ENCODE peak calls at places on chromosomes 11 and 22, in four cellular contexts. T is HCEC 1CT, R is DMS153, F is cardiac muscle cell. K is an unnamed sample.
A peak's percentile ranks its signal among the peaks of the same experiment; 100 is the strongest.

GRCh38 chr22:50068096-50068495 is 10.0 kb upstream of the TTLL8 start:
- DNase-seq in T (no peak), F (no peak), R (no peak), K (no peak)

GRCh38 chr11:106086850-106087249 is 9.4 kb downstream of the AASDHPPT start:
- DNase-seq in R (no peak), F (no peak), T (no peak), K (no peak)

GRCh38 chr11:45331839-45332485 is 45.8 kb upstream of the SYT13 start:
- DNase-seq in R (peak; percentile 53), T (no peak), F (no peak), K (no peak)

GRCh38 chr11:2135648-2136201 is 3.5 kb downstream of the IGF2 start:
- DNase-seq in R (no peak), F (no peak), T (no peak), K (no peak)

GRCh38 chr11:120133216-120134105 is 4.5 kb downstream of the TRIM29 start:
- DNase-seq in F (no peak), T (no peak), R (no peak), K (peak; percentile 55)

GRCh38 chr11:69260622-69261021 is 33.3 kb upstream of the MYEOV start:
- DNase-seq in F (no peak), T (no peak), R (no peak), K (no peak)

GRCh38 chr11:123045101-123045500 is 16.8 kb downstream of the HSPA8 start:
- DNase-seq in T (no peak), F (no peak), R (no peak), K (no peak)

GRCh38 chr11:13495929-13496328 is at the start of gene PTH:
- DNase-seq in T (no peak), R (no peak), F (no peak), K (no peak)

GRCh38 chr11:79045811-79046304 is 395.0 kb downstream of the TENM4 start:
- DNase-seq in R (no peak), T (no peak), F (no peak), K (no peak)

GRCh38 chr11:83569134-83569805 is 283.1 kb upstream of the CCDC90B start:
- DNase-seq in T (no peak), F (no peak), R (no peak), K (no peak)

GRCh38 chr11:69274531-69275016 is 19.4 kb upstream of the MYEOV start:
- DNase-seq in T (no peak), F (no peak), R (peak; percentile 48), K (no peak)

GRCh38 chr11:128828350-128828749 is 38.7 kb downstream of the KCNJ1 start:
- DNase-seq in R (no peak), T (no peak), F (no peak), K (no peak)

GRCh38 chr11:58567889-58568512 is 7.7 kb downstream of the LPXN start:
- DNase-seq in F (peak; percentile 75), T (peak; percentile 57), R (no peak), K (no peak)

GRCh38 chr11:33389635-33390034 is 132.5 kb downstream of the HIPK3 start:
- DNase-seq in F (no peak), R (no peak), T (no peak), K (no peak)

GRCh38 chr22:20604092-20604747 is 96.8 kb downstream of the MED15 start:
- DNase-seq in F (no peak), T (no peak), R (no peak), K (no peak)

GRCh38 chr22:23537421-23537820 is 42.7 kb downstream of the IGLL1 start:
- DNase-seq in R (peak; percentile 24), F (peak; percentile 61), T (no peak), K (no peak)

GRCh38 chr11:45444796-45445195 is 158.7 kb upstream of the SYT13 start:
- DNase-seq in T (no peak), F (no peak), R (no peak), K (no peak)

GRCh38 chr11:892106-892505 is 18.5 kb downstream of the CHID1 start:
- DNase-seq in F (no peak), R (no peak), T (no peak), K (no peak)

K was measured in type B pancreatic cell.